ENCODE peak calls at places on chromosomes 11 and 22, in six cellular contexts. S is neural progenitor cell, D is astrocyte of the spinal cord, K is fibroblast of mammary gland, Y is AG10803, Z is K562. T is an unnamed sample.

GRCh38 chr11:73342633-73343032 is 33.6 kb upstream of the RELT start:
- DNase-seq in Z (no peak), D (no peak), Y (no peak), K (no peak), S (peak), T (peak)

GRCh38 chr11:30091728-30092127 is 74.9 kb upstream of the KCNA4 start:
- DNase-seq in Z (no peak), S (no peak), Y (no peak), D (no peak), K (no peak), T (no peak)

GRCh38 chr11:3037041-3037944 is 19.9 kb downstream of the CARS1 start:
- DNase-seq in S (peak), Y (peak), K (peak), D (peak), Z (peak), T (peak)

GRCh38 chr22:50581950-50582561 is 593 bp downstream of the CHKB start:
- DNase-seq in Y (peak), Z (peak), D (no peak), K (no peak), S (no peak), T (no peak)

GRCh38 chr11:88680806-88681205 is 343.3 kb upstream of the CTSC start:
- DNase-seq in K (peak), S (no peak), Z (no peak), Y (peak), D (peak), T (no peak)

GRCh38 chr22:24201681-24202590 is 20.6 kb downstream of the SUSD2 start:
- DNase-seq in Z (no peak), K (no peak), D (no peak), Y (no peak), S (no peak), T (no peak)

GRCh38 chr11:37926772-37927171 is 1328.7 kb upstream of the RAG2 start:
- DNase-seq in Z (no peak), D (no peak), Y (no peak), S (no peak), K (no peak), T (no peak)

GRCh38 chr11:3154001-3154599 is 11.0 kb downstream of the OSBPL5 start:
- DNase-seq in K (peak), D (peak), Z (peak), S (no peak), Y (no peak), T (peak)

GRCh38 chr11:37905707-37906417 is 1307.8 kb upstream of the RAG2 start:
- DNase-seq in Y (no peak), S (no peak), K (no peak), Z (no peak), D (no peak), T (no peak)

GRCh38 chr11:877565-877964 is 33.0 kb downstream of the CHID1 start:
- DNase-seq in D (no peak), S (peak), Z (peak), K (peak), Y (no peak), T (peak)

GRCh38 chr11:113023986-113024385 is 62.8 kb downstream of the NCAM1 start:
- DNase-seq in K (no peak), D (no peak), Y (no peak), Z (no peak), S (no peak), T (no peak)

GRCh38 chr11:45163956-45164575 is 17.6 kb downstream of the PRDM11 start:
- DNase-seq in Z (no peak), K (no peak), D (peak), S (no peak), Y (no peak), T (no peak)

GRCh38 chr11:13249177-13249576 is 28.4 kb upstream of the BMAL1 start:
- DNase-seq in Z (no peak), D (no peak), K (no peak), Y (no peak), S (no peak), T (no peak)

GRCh38 chr22:46136539-46137217 is 13.6 kb upstream of the PPARA start:
- DNase-seq in Y (no peak), K (no peak), Z (no peak), S (no peak), D (no peak), T (peak)

DNA sequence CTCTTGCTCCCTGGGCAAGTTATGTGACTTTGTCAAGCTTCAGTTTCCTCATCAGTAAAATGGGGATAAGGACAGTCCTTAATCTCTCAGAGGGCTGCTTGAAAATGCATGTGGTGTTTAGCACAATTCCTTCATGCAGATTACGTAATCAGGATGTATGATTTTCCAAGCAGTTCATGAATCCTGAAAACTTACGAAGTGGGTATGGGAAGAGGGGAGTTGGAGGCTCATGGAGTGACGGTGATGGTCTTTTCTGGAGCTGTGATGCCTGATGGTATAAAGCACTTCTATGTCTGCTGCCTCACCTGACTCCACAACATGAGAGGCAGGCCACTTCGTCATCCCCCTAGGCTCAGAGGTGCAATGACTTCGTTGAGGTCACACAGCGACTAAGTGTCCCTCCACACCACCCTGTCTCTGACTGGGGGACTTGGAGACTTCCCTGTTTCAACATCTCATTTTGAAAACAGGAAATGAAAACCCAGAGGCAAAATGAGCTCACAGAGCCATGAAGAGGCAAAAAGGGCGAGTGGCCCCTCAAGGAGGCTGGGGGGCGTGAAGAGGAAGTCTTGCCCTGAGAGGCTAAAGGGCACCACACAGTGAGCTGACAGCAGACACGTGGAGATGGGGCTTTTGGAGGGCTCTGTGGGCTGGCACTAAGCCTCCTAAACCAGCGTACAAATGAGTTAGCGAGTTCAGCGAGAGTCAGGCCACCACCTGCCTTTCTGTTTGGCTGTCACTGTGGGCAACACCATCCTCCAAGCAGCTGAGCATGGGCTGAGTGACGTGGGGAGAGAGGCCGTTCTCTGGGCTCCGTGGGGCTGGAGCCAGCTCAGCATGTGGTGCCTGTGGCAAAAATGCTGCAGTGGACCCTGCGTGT is 10.1 kb downstream of the MCM5 start:
- DNase-seq in D (no peak), K (no peak), Y (no peak), Z (no peak), S (no peak), T (no peak)
- TF ChIP-seq CTCF in D (no peak), K (no peak), Y (no peak), Z (no peak), S (no peak), T (no peak)

DNA sequence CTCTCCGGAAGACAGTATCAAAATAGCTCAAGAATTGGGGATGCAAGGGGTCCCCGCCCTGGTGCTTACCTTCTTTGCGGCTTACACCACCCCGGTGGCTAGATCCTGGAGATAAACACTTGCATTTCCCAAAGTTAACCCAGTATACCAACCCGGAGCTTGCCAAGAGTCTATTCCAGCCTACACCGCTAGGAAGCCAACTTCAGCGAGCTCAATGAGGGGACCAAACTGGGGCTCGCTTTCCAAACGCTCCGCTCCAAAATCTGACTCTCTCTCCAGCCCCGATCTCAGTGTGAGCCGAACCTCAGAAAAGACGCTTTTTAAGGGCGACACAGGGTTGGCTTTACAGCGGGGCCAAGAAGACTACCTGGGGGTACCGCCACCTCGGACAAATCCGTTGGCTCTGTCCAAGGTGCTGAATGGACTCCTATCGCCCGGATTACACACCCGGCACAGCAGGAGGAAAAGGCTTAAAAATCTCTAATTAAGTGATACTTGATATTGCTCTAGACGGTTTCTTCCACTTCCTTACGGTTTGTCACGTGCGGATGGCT is 20.1 kb upstream of the BDNF start:
- DNase-seq in S (peak), Y (no peak), Z (peak), K (peak), D (peak), T (peak)
- TF ChIP-seq CTCF in S (peak), Y (peak), Z (no peak), K (peak), D (peak), T (peak)

DNA sequence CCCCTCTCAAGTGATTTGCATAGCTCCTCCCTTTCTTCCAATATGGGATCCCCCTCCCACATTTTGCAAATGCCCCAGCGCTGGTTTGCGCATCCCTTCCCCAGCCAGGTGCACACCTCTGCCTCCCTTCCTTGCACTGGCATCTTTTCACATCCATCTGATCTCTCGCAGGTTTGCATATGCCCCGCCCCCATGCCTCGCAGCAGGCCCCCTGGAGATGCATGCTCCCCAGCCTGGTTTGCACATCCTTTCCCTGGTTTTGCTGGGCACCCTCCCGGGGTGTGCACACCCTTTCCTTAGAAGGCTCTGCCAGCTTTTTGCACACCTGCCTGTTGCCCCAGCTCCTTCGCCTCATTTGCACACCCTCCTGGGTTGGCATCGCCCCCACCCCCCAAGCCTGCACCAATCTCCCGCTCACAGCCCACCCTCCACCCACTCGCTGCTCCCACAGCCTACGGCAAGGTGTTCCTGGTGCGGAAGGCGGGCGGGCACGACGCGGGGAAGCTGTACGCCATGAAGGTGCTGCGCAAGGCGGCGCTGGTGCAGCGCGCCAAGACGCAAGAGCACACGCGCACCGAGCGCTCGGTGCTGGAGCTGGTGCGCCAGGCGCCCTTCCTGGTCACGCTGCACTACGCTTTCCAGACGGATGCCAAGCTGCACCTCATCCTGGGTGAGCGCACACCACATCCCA is 895 bp downstream of the RPS6KA4 start:
- DNase-seq in Z (no peak), K (no peak), S (no peak), Y (no peak), D (no peak), T (no peak)
- TF ChIP-seq CTCF in Z (no peak), K (no peak), S (no peak), Y (no peak), D (no peak), T (no peak)

DNA sequence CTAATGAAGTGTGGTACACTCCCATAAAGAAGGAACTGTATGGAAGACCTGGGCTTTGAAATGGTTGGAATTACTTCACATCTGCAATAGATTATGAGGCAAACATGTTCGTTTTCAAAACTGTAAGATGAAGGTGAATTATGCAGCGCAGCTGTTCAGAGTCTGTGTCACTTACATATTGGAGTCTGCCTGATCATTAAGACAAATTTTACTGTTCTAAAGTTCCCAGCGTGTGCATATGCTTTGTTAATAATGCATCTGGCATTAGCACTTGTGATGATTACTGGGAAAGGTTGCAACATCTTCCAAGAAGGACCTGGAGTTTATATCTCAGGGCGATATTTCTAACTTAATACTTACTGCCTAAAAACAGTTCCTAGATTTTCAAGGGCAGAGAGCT is 255.2 kb upstream of the ZC3H12C start:
- DNase-seq in Y (peak), D (no peak), S (no peak), K (peak), Z (no peak), T (no peak)
- TF ChIP-seq CTCF in Y (no peak), D (no peak), S (no peak), K (no peak), Z (no peak), T (no peak)

GRCh38 chr11:131883332-131883731 is 512.9 kb downstream of the NTM start:
- DNase-seq in D (no peak), K (no peak), S (no peak), Z (no peak), Y (no peak), T (no peak)
- TF ChIP-seq CTCF in D (no peak), K (no peak), S (peak), Z (no peak), Y (no peak), T (no peak)

DNA sequence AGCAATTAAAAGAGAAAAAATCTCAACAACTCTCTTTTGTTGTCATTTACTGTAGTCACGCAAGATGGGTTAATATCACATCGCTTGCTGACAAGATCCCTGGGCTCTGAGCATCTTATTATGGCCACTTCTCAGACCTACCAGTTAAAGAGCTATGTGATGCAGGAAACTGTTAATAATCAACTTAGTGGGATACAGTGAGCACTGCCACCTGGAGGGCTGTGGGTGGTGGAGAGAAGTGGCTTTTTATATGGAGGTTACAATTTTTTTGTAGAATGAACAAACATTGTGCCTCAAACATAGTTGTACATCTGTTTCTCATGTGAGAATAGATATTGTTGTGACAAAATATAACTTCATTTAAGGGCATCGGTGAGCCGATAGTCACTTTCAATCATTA is 181.0 kb downstream of the TENM4 start:
- DNase-seq in D (no peak), S (no peak), Y (no peak), Z (no peak), K (no peak), T (no peak)
- TF ChIP-seq CTCF in D (peak), S (no peak), Y (peak), Z (no peak), K (peak), T (no peak)